ENCODE peak calls at places on chromosome 22, in five cellular contexts. E is endothelial cell of umbilical vein, A is K562, B is H1, W is neural progenitor cell. J is an unnamed sample.

GRCh38 chr22:44616461-44616860 is 85.5 kb upstream of the PRR5 start:
- DNase-seq in E (no peak), A (no peak), B (no peak), W (no peak), J (no peak)

GRCh38 chr22:41899110-41899509 is 15.8 kb downstream of the SHISA8 start:
- DNase-seq in B (no peak), A (no peak), W (no peak), E (no peak), J (no peak)

GRCh38 chr22:42489000-42489399 is 30.6 kb downstream of the RRP7A start:
- DNase-seq in B (no peak), E (no peak), A (no peak), W (no peak), J (no peak)

GRCh38 chr22:46429327-46429853 is 93.9 kb downstream of the TRMU start:
- DNase-seq in A (no peak), W (no peak), E (no peak), B (no peak), J (no peak)

GRCh38 chr22:45995405-45996101 is 18.6 kb upstream of the WNT7B start:
- DNase-seq in E (no peak), B (no peak), W (no peak), A (no peak), J (no peak)

GRCh38 chr22:46068176-46068907 is 82.0 kb upstream of the PPARA start:
- DNase-seq in W (no peak), B (no peak), A (no peak), E (peak; percentile 71), J (no peak)

GRCh38 chr22:27866136-27867091 is 52.6 kb downstream of the PITPNB start:
- DNase-seq in W (no peak), B (no peak), E (peak; percentile 33), A (no peak), J (peak; percentile 49)

GRCh38 chr22:21651521-21652009 is 9.5 kb downstream of the SDF2L1 start:
- DNase-seq in B (no peak), E (no peak), A (no peak), W (peak; percentile 71), J (no peak)

GRCh38 chr22:40534379-40535188 is 101.9 kb downstream of the MRTFA start:
- DNase-seq in W (no peak), A (no peak), E (peak; percentile 39), B (no peak), J (peak; percentile 15)

GRCh38 chr22:48098243-48098935 is 1335.9 kb downstream of the TBC1D22A start:
- DNase-seq in E (no peak), A (no peak), B (no peak), W (no peak), J (no peak)

GRCh38 chr22:42299586-42300285 is 29.3 kb upstream of the TCF20 start:
- DNase-seq in W (peak; percentile 84), A (peak; percentile 56), E (no peak), B (no peak), J (peak; percentile 58)

GRCh38 chr22:27804683-27805297 is 3.2 kb upstream of the MN1 start:
- DNase-seq in E (peak; percentile 67), A (peak; percentile 47), W (peak; percentile 88), B (no peak), J (peak; percentile 86)

GRCh38 chr22:26892401-26893033 is 235.1 kb downstream of the MIAT start:
- DNase-seq in A (no peak), B (no peak), W (no peak), E (peak; percentile 12), J (peak; percentile 25)

GRCh38 chr22:31625661-31626426 is 36.2 kb downstream of the PISD start:
- DNase-seq in A (peak; percentile 59), E (peak; percentile 82), W (peak; percentile 89), B (no peak), J (peak; percentile 55)

GRCh38 chr22:45201678-45202332 is 38.1 kb downstream of the NUP50 start:
- DNase-seq in A (no peak), B (no peak), E (no peak), W (no peak), J (no peak)

GRCh38 chr22:24338701-24339451 is 68.2 kb downstream of the SPECC1L start:
- DNase-seq in W (peak; percentile 30), A (no peak), E (no peak), B (no peak), J (peak; percentile 19)

GRCh38 chr22:43693245-43693644 is 118.9 kb downstream of the EFCAB6 start:
- DNase-seq in A (no peak), W (no peak), B (no peak), E (no peak), J (no peak)

GRCh38 chr22:27224485-27225364 is 567.3 kb downstream of the MIAT start:
- DNase-seq in E (no peak), B (no peak), A (no peak), W (no peak), J (peak; percentile 53)

GRCh38 chr22:17258015-17258827 is 39.0 kb upstream of the ADA2 start:
- DNase-seq in W (peak; percentile 88), A (no peak), B (no peak), E (no peak), J (peak; percentile 83)

GRCh38 chr22:42933783-42934144 is 76.7 kb upstream of the ARFGAP3 start:
- DNase-seq in E (peak; percentile 95), A (no peak), B (no peak), W (no peak), J (peak; percentile 82)

GRCh38 chr22:42632096-42632495 is 8.3 kb downstream of the ATP5MGL start:
- DNase-seq in E (no peak), W (peak; percentile 52), B (no peak), A (no peak), J (no peak)

GRCh38 chr22:28185130-28185529 is 266.1 kb upstream of the PITPNB start:
- DNase-seq in A (no peak), B (no peak), E (no peak), W (no peak), J (no peak)

GRCh38 chr22:32018056-32018455 is 25.0 kb upstream of the SLC5A1 start:
- DNase-seq in A (no peak), W (no peak), B (no peak), E (no peak), J (no peak)

GRCh38 chr22:31350410-31350863 is 4.3 kb upstream of the PATZ1 start:
- DNase-seq in E (no peak), B (no peak), W (peak; percentile 37), A (peak; percentile 23), J (peak; percentile 58)

GRCh38 chr22:31179345-31179744 is 19.4 kb downstream of the RNF185 start:
- DNase-seq in W (no peak), B (no peak), A (no peak), E (no peak), J (no peak)

GRCh38 chr22:39348909-39349505 is 784 bp upstream of the SYNGR1 start:
- DNase-seq in A (no peak), E (no peak), W (peak; percentile 25), B (no peak), J (peak; percentile 35)

GRCh38 chr22:39350803-39351688 is 1.3 kb downstream of the SYNGR1 start:
- DNase-seq in A (no peak), B (no peak), W (no peak), E (no peak), J (no peak)

GRCh38 chr22:39349506-39349966 is 255 bp upstream of the SYNGR1 start:
- DNase-seq in A (peak; percentile 95), W (peak; percentile 88), E (no peak), B (no peak), J (peak; percentile 81)

GRCh38 chr22:39351689-39352214 is 2.0 kb downstream of the SYNGR1 start:
- DNase-seq in E (no peak), B (no peak), W (no peak), A (no peak), J (no peak)

DNA sequence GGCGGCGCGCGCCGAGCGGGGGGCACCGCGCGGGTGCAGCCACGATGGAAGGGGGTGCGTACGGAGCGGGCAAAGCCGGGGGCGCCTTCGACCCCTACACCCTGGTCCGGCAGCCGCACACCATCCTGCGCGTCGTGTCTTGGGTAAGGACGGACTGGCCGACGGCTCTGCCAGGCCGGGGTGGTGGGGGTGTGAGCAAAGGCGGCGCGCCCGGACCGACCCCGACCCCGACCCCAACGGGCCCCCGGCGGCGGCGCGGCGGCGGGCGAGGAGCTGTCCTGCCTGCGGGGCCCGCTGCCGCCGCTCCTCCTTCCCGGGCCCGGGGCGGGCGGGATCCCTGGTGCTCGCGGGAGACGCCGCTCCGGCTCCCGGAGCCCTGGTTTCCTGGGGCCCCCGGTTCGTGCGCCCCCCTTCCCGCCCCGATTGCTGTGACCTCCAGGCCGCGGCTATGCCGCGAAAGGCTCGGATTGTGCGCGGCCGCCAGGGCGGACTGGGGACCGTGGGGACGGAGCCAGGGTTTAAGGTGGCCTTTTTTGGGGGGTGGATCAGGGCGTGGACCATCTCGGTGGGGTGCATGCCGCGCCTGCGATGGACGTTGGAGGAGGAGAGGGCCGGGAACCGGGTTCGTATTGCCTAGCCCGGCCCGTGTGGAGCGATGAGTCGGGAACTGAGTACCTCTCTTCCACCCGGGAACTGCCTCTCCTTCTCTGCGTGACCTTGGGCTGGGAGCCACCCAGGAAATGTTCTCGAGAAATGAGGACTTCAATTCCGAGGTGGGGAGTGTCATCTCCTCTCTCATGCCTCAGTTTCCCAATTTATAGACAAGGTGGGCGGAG is at the start of gene SYNGR1:
- DNase-seq in W (peak; percentile 77), B (no peak), A (no peak), E (no peak), J (peak; percentile 46)
- TF ChIP-seq EZH2 in W (no peak), B (no peak), A (no peak), E (peak; percentile 47), J (no peak)

GRCh38 chr22:19855504-19856409 is 1.1 kb upstream of the GNB1L start:
- DNase-seq in B (no peak), W (no peak), E (peak; percentile 62), A (peak; percentile 94), J (peak; percentile 48)

GRCh38 chr22:19854778-19855503 is at the start of the genes GNB1L and RTL10:
- DNase-seq in A (peak; percentile 100), E (peak; percentile 98), B (peak; percentile 70), W (peak; percentile 100), J (peak; percentile 100)

GRCh38 chr22:19853058-19853878 is 1.4 kb downstream of the GNB1L start:
- DNase-seq in W (no peak), E (no peak), B (no peak), A (peak; percentile 72), J (peak; percentile 10)

GRCh38 chr22:19852177-19852781 is 2.4 kb downstream of the GNB1L start:
- DNase-seq in W (no peak), B (no peak), E (no peak), A (peak; percentile 70), J (peak; percentile 6)

GRCh38 chr22:19853879-19854777 is 546 bp downstream of the GNB1L start:
- DNase-seq in E (no peak), W (no peak), A (peak; percentile 77), B (no peak), J (peak; percentile 64)
- TF ChIP-seq EZH2 in E (no peak), W (no peak), A (no peak), B (no peak), J (no peak)

GRCh38 chr22:36964110-36964509 is 50.7 kb downstream of the CSF2RB start:
- DNase-seq in E (no peak), W (no peak), B (no peak), A (no peak), J (no peak)
- TF ChIP-seq EZH2 in E (no peak), W (no peak), B (no peak), A (no peak), J (no peak)

DNA sequence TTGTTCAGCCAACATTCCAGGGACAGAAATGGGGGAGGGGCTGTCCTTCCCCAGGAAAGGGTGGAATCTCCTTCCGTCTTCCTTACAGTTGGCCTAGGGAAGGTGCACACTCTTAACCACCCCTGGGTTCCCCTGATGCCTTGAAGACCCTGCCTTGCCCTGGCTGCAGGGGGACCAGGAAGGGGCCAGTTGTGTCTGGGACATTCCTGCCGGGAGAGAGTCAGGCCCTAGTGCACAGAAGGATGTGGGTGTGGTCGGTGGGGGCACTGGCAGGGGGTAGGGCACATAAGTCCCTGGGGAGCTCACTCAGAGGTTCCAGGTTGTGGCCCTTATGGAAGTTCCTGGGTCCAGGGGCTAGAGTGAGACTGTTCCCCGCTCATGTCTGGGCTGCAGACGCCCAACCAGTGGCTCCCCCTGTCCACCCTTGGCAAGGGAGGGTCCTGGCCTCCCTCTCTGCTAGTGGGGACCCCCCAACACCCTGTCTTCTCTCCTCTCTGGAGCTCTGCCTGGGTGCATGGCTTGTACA is 2.1 kb upstream of the APOBEC3A start:
- DNase-seq in W (no peak), A (no peak), E (no peak), B (no peak), J (no peak)
- TF ChIP-seq EZH2 in W (no peak), A (no peak), E (no peak), B (no peak), J (no peak)